ENCODE peak calls at places on chromosomes 5 and 9, in ten cellular contexts. F is hepatic stellate cell; M is NCI-H187; P is stimulated activated CD8-positive, alpha-beta memory T cell treated with anti-CD3 and anti-CD28 coated beads, Interleukin-15, amount 100 ng/mL, for 48 hours; U is D341Med; Y is T-helper 17 cell; H is A172; K is HTR-8/SVneo; J is substantia nigra; S is ecto neural progenitor cell. D is an unnamed sample.

GRCh38 chr9:130701059-130702022 is 7.8 kb downstream of the EXOSC2 start:
- DNase-seq in H (peak; percentile 38), Y (peak; percentile 64), J (peak; percentile 60), S (peak; percentile 89), F (peak; percentile 77), P (peak; percentile 50), K (peak; percentile 60), M (no peak), U (peak; percentile 86), D (peak; percentile 87)

GRCh38 chr9:94472766-94473165 is 82.1 kb upstream of the PCAT7 start:
- DNase-seq in J (no peak), S (no peak), M (no peak), Y (no peak), F (peak; percentile 48), U (no peak), P (no peak), H (peak; percentile 22), K (no peak), D (no peak)

GRCh38 chr9:36150529-36151305 is 14.2 kb downstream of the GLIPR2 start:
- DNase-seq in K (no peak), H (no peak), Y (no peak), M (no peak), U (no peak), S (no peak), J (no peak), F (peak; percentile 47), P (no peak), D (no peak)

GRCh38 chr5:64811050-64811640 is 42.4 kb downstream of the CWC27 start:
- DNase-seq in F (peak; percentile 4), U (peak; percentile 21), K (peak; percentile 30), S (no peak), Y (no peak), J (no peak), P (no peak), H (peak; percentile 54), M (no peak), D (peak; percentile 4)

GRCh38 chr5:114412509-114413171 is 50.8 kb downstream of the KCNN2 start:
- DNase-seq in S (no peak), M (no peak), U (no peak), Y (no peak), H (peak; percentile 76), P (no peak), F (peak; percentile 2), J (no peak), K (no peak), D (no peak)

GRCh38 chr9:20319641-20320337 is 302.5 kb downstream of the MLLT3 start:
- DNase-seq in P (no peak), J (no peak), F (no peak), H (peak; percentile 95), S (no peak), K (no peak), M (peak; percentile 26), Y (no peak), U (no peak), D (peak; percentile 23)

GRCh38 chr9:109894921-109895758 is 115.1 kb downstream of the PALM2AKAP2 start:
- DNase-seq in U (no peak), H (peak; percentile 42), K (no peak), S (no peak), J (no peak), P (peak; percentile 34), M (no peak), Y (no peak), F (peak; percentile 7), D (no peak)

GRCh38 chr9:84969084-84969483 is 299.6 kb downstream of the NTRK2 start:
- DNase-seq in F (no peak), P (no peak), U (no peak), Y (no peak), J (no peak), K (no peak), S (no peak), M (no peak), H (no peak), D (no peak)

GRCh38 chr5:88118179-88118578 is 150.5 kb downstream of the TMEM161B start:
- DNase-seq in Y (no peak), J (no peak), P (no peak), H (no peak), F (no peak), M (no peak), K (no peak), U (no peak), S (no peak), D (no peak)